ENCODE peak calls at places on chromosomes 11 and 22, in nine cellular contexts. M is stomach; O is brain microvascular endothelial cell; T is CD8-positive, alpha-beta T cell; K is cardiac muscle cell; J is dorsolateral prefrontal cortex; Y is fibroblast of lung; D is AG04450; B is lower lobe of right lung. N is an unnamed sample.

GRCh38 chr22:43946391-43946680 is 8.9 kb upstream of the SAMM50 start:
- DNase-seq in T (no peak), M (no peak), Y (no peak), J (no peak), O (no peak), B (no peak), D (no peak), K (no peak), N (no peak)

GRCh38 chr11:43988040-43988793 is 45.8 kb downstream of the C11orf96 start:
- DNase-seq in M (no peak), D (no peak), K (peak; percentile 56), J (no peak), Y (peak; percentile 68), O (peak; percentile 62), B (no peak), T (no peak), N (no peak)

GRCh38 chr11:16739326-16739875 is 954 bp downstream of the C11orf58 start:
- DNase-seq in D (no peak), O (peak; percentile 19), J (no peak), M (no peak), T (peak; percentile 20), B (no peak), Y (peak; percentile 40), K (peak; percentile 46), N (no peak)

GRCh38 chr11:1916986-1917522 is 2.4 kb upstream of the TNNT3 start:
- DNase-seq in D (no peak), T (no peak), K (no peak), B (no peak), M (no peak), Y (no peak), J (no peak), O (no peak), N (no peak)

GRCh38 chr11:44505591-44506054 is 59.8 kb upstream of the CD82 start:
- DNase-seq in J (no peak), O (peak; percentile 81), M (no peak), D (no peak), K (peak; percentile 54), B (no peak), Y (peak; percentile 71), T (no peak), N (peak; percentile 36)

GRCh38 chr11:119757378-119757777 is 28.4 kb upstream of the NECTIN1 start:
- DNase-seq in K (no peak), J (no peak), O (no peak), M (no peak), T (no peak), D (no peak), Y (no peak), B (no peak), N (no peak)

GRCh38 chr11:11856638-11857037 is 14.9 kb downstream of the USP47 start:
- DNase-seq in T (no peak), Y (peak; percentile 67), O (no peak), J (no peak), K (peak; percentile 32), B (no peak), M (no peak), D (no peak), N (no peak)

GRCh38 chr11:108571001-108571400 is 22.6 kb downstream of the EXPH5 start:
- DNase-seq in K (no peak), Y (no peak), J (no peak), O (no peak), M (no peak), D (no peak), B (no peak), T (no peak), N (no peak)

GRCh38 chr11:64629796-64630562 is 39.0 kb downstream of the SLC22A12 start:
- DNase-seq in Y (no peak), M (no peak), O (no peak), B (no peak), J (no peak), K (no peak), T (no peak), D (no peak), N (no peak)

GRCh38 chr11:96388891-96389603 is 665 bp downstream of the CCDC82 start:
- DNase-seq in J (peak; percentile 19), T (no peak), K (no peak), D (peak; percentile 4), M (no peak), O (no peak), B (no peak), Y (peak; percentile 65), N (no peak)

GRCh38 chr11:44623716-44624491 is 58.4 kb downstream of the CD82 start:
- DNase-seq in T (no peak), D (no peak), K (peak; percentile 67), J (peak; percentile 8), M (peak; percentile 24), B (no peak), O (no peak), Y (peak; percentile 50), N (no peak)

GRCh38 chr22:37258810-37259472 is 14.9 kb upstream of the RAC2 start:
- DNase-seq in O (no peak), D (no peak), B (peak; percentile 7), K (no peak), M (no peak), Y (no peak), J (no peak), T (no peak), N (no peak)

GRCh38 chr11:80466570-80466969 is 1025.7 kb upstream of the TENM4 start:
- DNase-seq in O (no peak), T (no peak), J (no peak), K (no peak), D (no peak), B (no peak), M (no peak), Y (no peak), N (no peak)

GRCh38 chr11:33507356-33507755 is 193.3 kb downstream of the C11orf91 start:
- DNase-seq in T (no peak), M (no peak), Y (no peak), D (no peak), J (no peak), K (no peak), B (no peak), O (no peak), N (no peak)

GRCh38 chr11:33500865-33501479 is 199.7 kb downstream of the C11orf91 start:
- DNase-seq in T (no peak), J (no peak), Y (peak; percentile 50), D (no peak), K (peak; percentile 60), O (peak; percentile 48), B (no peak), M (no peak), N (peak; percentile 7)

GRCh38 chr11:33507967-33508366 is 192.7 kb downstream of the C11orf91 start:
- DNase-seq in D (no peak), K (peak; percentile 85), B (no peak), M (no peak), T (no peak), O (peak; percentile 43), J (no peak), Y (no peak), N (no peak)

GRCh38 chr11:33500331-33500730 is 200.3 kb downstream of the C11orf91 start:
- DNase-seq in O (no peak), Y (no peak), K (peak; percentile 14), D (no peak), J (no peak), T (no peak), M (no peak), B (no peak), N (no peak)

DNA sequence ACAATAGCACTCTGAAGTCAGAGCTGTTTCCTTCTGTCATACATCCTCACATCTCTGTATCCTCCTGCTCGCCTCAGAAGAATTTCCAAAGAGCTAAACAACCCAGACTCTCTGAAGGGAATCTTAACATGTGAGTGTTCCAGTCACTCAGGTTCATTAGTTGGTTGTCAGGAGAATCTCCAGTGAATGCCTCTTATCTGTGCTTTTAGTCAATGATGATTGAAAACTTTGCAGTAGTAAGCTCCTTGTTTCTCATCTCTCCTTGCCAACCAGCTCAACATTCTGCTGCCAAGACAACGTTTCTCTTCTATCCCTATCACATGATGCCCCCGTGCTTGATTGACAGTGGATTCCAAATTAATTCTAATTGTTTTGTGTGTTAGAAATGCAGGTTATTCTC is 195.5 kb downstream of the C11orf91 start:
- DNase-seq in T (no peak), M (no peak), B (no peak), O (no peak), D (no peak), J (no peak), K (no peak), Y (no peak), N (no peak)
- H3K27me3 ChIP-seq in T (no peaks in the 10 kb centered on the region), M (no peaks in the 10 kb centered on the region), B (no peaks in the 10 kb centered on the region), O (no peaks in the 10 kb centered on the region), D (no peaks in the 10 kb centered on the region), J (no peaks in the 10 kb centered on the region), K (no peaks in the 10 kb centered on the region), Y (no peaks in the 10 kb centered on the region), N (no peaks in the 10 kb centered on the region)

DNA sequence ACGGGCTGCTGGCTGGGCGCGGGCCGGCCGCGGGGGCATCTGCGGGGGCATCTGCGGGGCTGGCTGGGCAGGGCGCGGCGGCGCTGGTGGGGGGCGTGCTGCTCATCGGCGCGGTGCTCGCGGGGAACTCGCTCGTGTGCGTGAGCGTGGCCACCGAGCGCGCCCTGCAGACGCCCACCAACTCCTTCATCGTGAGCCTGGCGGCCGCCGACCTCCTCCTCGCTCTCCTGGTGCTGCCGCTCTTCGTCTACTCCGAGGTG is 194 bp downstream of the DRD4 start:
- DNase-seq in M (no peak), J (no peak), B (no peak), K (no peak), O (no peak), Y (no peak), T (no peak), D (no peak), N (no peak)
- H3K4me3 ChIP-seq in M (peak overlapping the region; percentile 39), J (peak overlapping the region; percentile 21), B (peak overlapping the region; percentile 22), K (peak overlapping the region; percentile 12), O (no peak overlapping the region), Y (peak overlapping the region; percentile 20), T (no peak overlapping the region), D (peak overlapping the region; percentile 27), N (no peak overlapping the region)

GRCh38 chr22:49373289-49373666 is 454.4 kb downstream of the BRD1 start:
- DNase-seq in K (no peak), J (peak; percentile 2), B (no peak), Y (no peak), O (no peak), M (no peak), T (no peak), D (no peak), N (no peak)
- H3K27me3 ChIP-seq in K (no peaks in the 10 kb centered on the region), J (peaks cover 3% of the 10 kb centered on the region), B (peaks cover 61% of the 10 kb centered on the region), Y (no peaks in the 10 kb centered on the region), O (no peaks in the 10 kb centered on the region), M (peaks cover 64% of the 10 kb centered on the region), T (no peaks in the 10 kb centered on the region), D (no peaks in the 10 kb centered on the region), N (peaks cover 2% of the 10 kb centered on the region)

GRCh38 chr22:29482726-29483125 is 2.7 kb downstream of the NEFH start:
- DNase-seq in Y (no peak), M (no peak), T (no peak), B (no peak), K (no peak), O (no peak), J (no peak), D (no peak), N (no peak)

GRCh38 chr22:29480512-29481264 is 670 bp downstream of the NEFH start:
- DNase-seq in Y (peak; percentile 60), O (no peak), T (no peak), M (no peak), J (peak; percentile 53), B (peak; percentile 59), K (peak; percentile 82), D (no peak), N (no peak)

GRCh38 chr22:29480262-29480511 is 169 bp downstream of the NEFH start:
- DNase-seq in K (no peak), O (no peak), M (no peak), D (no peak), Y (no peak), T (no peak), B (no peak), J (no peak), N (no peak)

GRCh38 chr22:29482253-29482652 is 2.2 kb downstream of the NEFH start:
- DNase-seq in K (no peak), Y (no peak), D (no peak), T (no peak), B (no peak), M (no peak), O (no peak), J (no peak), N (no peak)

GRCh38 chr22:29481265-29482000 is 1.4 kb downstream of the NEFH start:
- DNase-seq in J (no peak), B (no peak), K (peak; percentile 27), O (no peak), D (no peak), T (no peak), M (no peak), Y (no peak), N (no peak)
- H3K4me3 ChIP-seq in J (peak overlapping the region; percentile 55), B (peak overlapping the region; percentile 21), K (peak overlapping the region; percentile 12), O (peak overlapping the region; percentile 38), D (peak overlapping the region; percentile 41), T (no peak overlapping the region), M (peak overlapping the region; percentile 37), Y (no peak overlapping the region), N (no peak overlapping the region)